ENCODE peak calls at places on chromosomes 16 and 17, in seven cellular contexts. One of them, this sample, is unnamed.

GRCh38 chr17:41151525-41151924 is 1.9 kb upstream of the KRTAP4-5 start:
- DNase-seq in neural progenitor cell: no peak
- DNase-seq in heart left ventricle: no peak
- DNase-seq in CD8-positive, alpha-beta memory T cell: no peak
- DNase-seq in NCI-H460: no peak
- DNase-seq in T-helper 1 cell: no peak
- DNase-seq in epithelial cell of esophagus: no peak
- DNase-seq in this sample: no peak

GRCh38 chr17:42243493-42243982 is 32.7 kb downstream of the STAT5B start:
- DNase-seq in neural progenitor cell: no peak
- DNase-seq in heart left ventricle: no peak
- DNase-seq in CD8-positive, alpha-beta memory T cell: no peak
- DNase-seq in NCI-H460: no peak
- DNase-seq in T-helper 1 cell: no peak
- DNase-seq in epithelial cell of esophagus: no peak
- DNase-seq in this sample: no peak

GRCh38 chr16:68883685-68884084 is 40.4 kb downstream of the TANGO6 start:
- DNase-seq in neural progenitor cell: no peak
- DNase-seq in heart left ventricle: no peak
- DNase-seq in CD8-positive, alpha-beta memory T cell: no peak
- DNase-seq in NCI-H460: no peak
- DNase-seq in T-helper 1 cell: no peak
- DNase-seq in epithelial cell of esophagus: no peak
- DNase-seq in this sample: no peak

GRCh38 chr16:11316331-11317015 is 28.8 kb upstream of the RMI2 start:
- DNase-seq in neural progenitor cell: peak; percentile 71
- DNase-seq in heart left ventricle: no peak
- DNase-seq in CD8-positive, alpha-beta memory T cell: no peak
- DNase-seq in NCI-H460: no peak
- DNase-seq in T-helper 1 cell: no peak
- DNase-seq in epithelial cell of esophagus: no peak
- DNase-seq in this sample: peak; percentile 55

GRCh38 chr16:57634171-57634570 is 5.7 kb downstream of the ADGRG1 start:
- DNase-seq in neural progenitor cell: no peak
- DNase-seq in heart left ventricle: no peak
- DNase-seq in CD8-positive, alpha-beta memory T cell: no peak
- DNase-seq in NCI-H460: no peak
- DNase-seq in T-helper 1 cell: no peak
- DNase-seq in epithelial cell of esophagus: peak; percentile 40
- DNase-seq in this sample: no peak

GRCh38 chr17:12386240-12386639 is 279.4 kb upstream of the MYOCD start:
- DNase-seq in neural progenitor cell: no peak
- DNase-seq in heart left ventricle: no peak
- DNase-seq in CD8-positive, alpha-beta memory T cell: no peak
- DNase-seq in NCI-H460: no peak
- DNase-seq in T-helper 1 cell: no peak
- DNase-seq in epithelial cell of esophagus: no peak
- DNase-seq in this sample: no peak

GRCh38 chr17:19290047-19290705 is 53.0 kb downstream of the EPN2 start:
- DNase-seq in neural progenitor cell: no peak
- DNase-seq in heart left ventricle: no peak
- DNase-seq in CD8-positive, alpha-beta memory T cell: no peak
- DNase-seq in NCI-H460: no peak
- DNase-seq in T-helper 1 cell: no peak
- DNase-seq in epithelial cell of esophagus: no peak
- DNase-seq in this sample: no peak

GRCh38 chr16:74846714-74847113 is 72.1 kb upstream of the FA2H start:
- DNase-seq in neural progenitor cell: no peak
- DNase-seq in heart left ventricle: no peak
- DNase-seq in CD8-positive, alpha-beta memory T cell: no peak
- DNase-seq in NCI-H460: no peak
- DNase-seq in T-helper 1 cell: no peak
- DNase-seq in epithelial cell of esophagus: no peak
- DNase-seq in this sample: no peak

GRCh38 chr16:53775821-53776431 is 72.0 kb downstream of the FTO start:
- DNase-seq in neural progenitor cell: peak; percentile 19
- DNase-seq in heart left ventricle: peak; percentile 13
- DNase-seq in CD8-positive, alpha-beta memory T cell: no peak
- DNase-seq in NCI-H460: peak; percentile 64
- DNase-seq in T-helper 1 cell: no peak
- DNase-seq in epithelial cell of esophagus: peak; percentile 93
- DNase-seq in this sample: no peak

GRCh38 chr16:78122774-78123315 is 23.4 kb downstream of the WWOX start:
- DNase-seq in neural progenitor cell: peak; percentile 32
- DNase-seq in heart left ventricle: no peak
- DNase-seq in CD8-positive, alpha-beta memory T cell: peak; percentile 30
- DNase-seq in NCI-H460: peak; percentile 66
- DNase-seq in T-helper 1 cell: no peak
- DNase-seq in epithelial cell of esophagus: peak; percentile 59
- DNase-seq in this sample: peak; percentile 72

GRCh38 chr17:79850571-79851460 is 11.6 kb upstream of the CBX4 start:
- DNase-seq in neural progenitor cell: no peak
- DNase-seq in heart left ventricle: no peak
- DNase-seq in CD8-positive, alpha-beta memory T cell: no peak
- DNase-seq in NCI-H460: no peak
- DNase-seq in T-helper 1 cell: no peak
- DNase-seq in epithelial cell of esophagus: peak; percentile 93
- DNase-seq in this sample: peak; percentile 1

GRCh38 chr17:75250009-75250471 is 11.4 kb downstream of the GGA3 start:
- DNase-seq in neural progenitor cell: no peak
- DNase-seq in heart left ventricle: no peak
- DNase-seq in CD8-positive, alpha-beta memory T cell: no peak
- DNase-seq in NCI-H460: no peak
- DNase-seq in T-helper 1 cell: no peak
- DNase-seq in epithelial cell of esophagus: peak; percentile 70
- DNase-seq in this sample: no peak

GRCh38 chr17:64632606-64633005 is 29.5 kb downstream of the SMURF2 start:
- DNase-seq in neural progenitor cell: no peak
- DNase-seq in heart left ventricle: no peak
- DNase-seq in CD8-positive, alpha-beta memory T cell: no peak
- DNase-seq in NCI-H460: no peak
- DNase-seq in T-helper 1 cell: no peak
- DNase-seq in epithelial cell of esophagus: no peak
- DNase-seq in this sample: no peak

GRCh38 chr16:17269434-17269833 is 201.3 kb downstream of the XYLT1 start:
- DNase-seq in neural progenitor cell: no peak
- DNase-seq in heart left ventricle: no peak
- DNase-seq in CD8-positive, alpha-beta memory T cell: no peak
- DNase-seq in NCI-H460: no peak
- DNase-seq in T-helper 1 cell: no peak
- DNase-seq in epithelial cell of esophagus: no peak
- DNase-seq in this sample: no peak

GRCh38 chr16:58086381-58087208 is 42.6 kb downstream of the CFAP20 start:
- DNase-seq in neural progenitor cell: no peak
- DNase-seq in heart left ventricle: no peak
- DNase-seq in CD8-positive, alpha-beta memory T cell: no peak
- DNase-seq in NCI-H460: no peak
- DNase-seq in T-helper 1 cell: no peak
- DNase-seq in epithelial cell of esophagus: no peak
- DNase-seq in this sample: no peak

GRCh38 chr17:8126306-8127066 is 2.6 kb upstream of the HES7 start:
- DNase-seq in neural progenitor cell: peak; percentile 81
- DNase-seq in heart left ventricle: peak; percentile 49
- DNase-seq in CD8-positive, alpha-beta memory T cell: peak; percentile 33
- DNase-seq in NCI-H460: no peak
- DNase-seq in T-helper 1 cell: no peak
- DNase-seq in epithelial cell of esophagus: no peak
- DNase-seq in this sample: peak; percentile 80

GRCh38 chr16:85555549-85556455 is 57.3 kb upstream of the GSE1 start:
- DNase-seq in neural progenitor cell: no peak
- DNase-seq in heart left ventricle: peak; percentile 69
- DNase-seq in CD8-positive, alpha-beta memory T cell: peak; percentile 33
- DNase-seq in NCI-H460: no peak
- DNase-seq in T-helper 1 cell: no peak
- DNase-seq in epithelial cell of esophagus: no peak
- DNase-seq in this sample: peak; percentile 64

GRCh38 chr17:945672-946071 is 33.9 kb downstream of the NXN start:
- DNase-seq in neural progenitor cell: no peak
- DNase-seq in heart left ventricle: no peak
- DNase-seq in CD8-positive, alpha-beta memory T cell: no peak
- DNase-seq in NCI-H460: no peak
- DNase-seq in T-helper 1 cell: no peak
- DNase-seq in epithelial cell of esophagus: no peak
- DNase-seq in this sample: no peak